ENCODE peak calls at places on chromosomes 1 and 21, in ten cellular contexts. One of them, this sample, is unnamed.

GRCh38 chr1:36982708-36983107 is 51.6 kb downstream of the GRIK3 start:
- DNase-seq in HS-27A: no peak
- DNase-seq in left colon: no peak
- DNase-seq in adipocyte: no peak
- DNase-seq in kidney glomerular epithelial cell: no peak
- DNase-seq in RPMI8226: peak; percentile 38
- DNase-seq in B cell: no peak
- DNase-seq in H54: no peak
- DNase-seq in fibroblast of lung: no peak
- DNase-seq in activated T-cell treated with anti-CD3 and anti-CD28 coated beads, Interleukin-2, amount 50 U/mL, for 1 hour: no peak
- DNase-seq in this sample: no peak

GRCh38 chr21:45894107-45894810 is 87.3 kb upstream of the COL6A1 start:
- DNase-seq in HS-27A: no peak
- DNase-seq in H54: peak; percentile 83
- DNase-seq in left colon: peak; percentile 41
- DNase-seq in fibroblast of lung: peak; percentile 81
- DNase-seq in kidney glomerular epithelial cell: no peak
- DNase-seq in RPMI8226: no peak
- DNase-seq in adipocyte: peak; percentile 77
- DNase-seq in B cell: no peak
- DNase-seq in activated T-cell treated with anti-CD3 and anti-CD28 coated beads, Interleukin-2, amount 50 U/mL, for 1 hour: no peak
- DNase-seq in this sample: no peak

GRCh38 chr1:68590473-68590872 is 93.6 kb upstream of the DEPDC1 start:
- DNase-seq in activated T-cell treated with anti-CD3 and anti-CD28 coated beads, Interleukin-2, amount 50 U/mL, for 1 hour: no peak
- DNase-seq in RPMI8226: no peak
- DNase-seq in B cell: no peak
- DNase-seq in HS-27A: no peak
- DNase-seq in left colon: no peak
- DNase-seq in fibroblast of lung: no peak
- DNase-seq in H54: no peak
- DNase-seq in adipocyte: no peak
- DNase-seq in kidney glomerular epithelial cell: no peak
- DNase-seq in this sample: no peak

GRCh38 chr1:46526013-46526688 is 25.3 kb downstream of the KNCN start:
- DNase-seq in fibroblast of lung: no peak
- DNase-seq in adipocyte: no peak
- DNase-seq in activated T-cell treated with anti-CD3 and anti-CD28 coated beads, Interleukin-2, amount 50 U/mL, for 1 hour: no peak
- DNase-seq in kidney glomerular epithelial cell: no peak
- DNase-seq in HS-27A: no peak
- DNase-seq in RPMI8226: no peak
- DNase-seq in B cell: no peak
- DNase-seq in left colon: no peak
- DNase-seq in H54: no peak
- DNase-seq in this sample: no peak

GRCh38 chr1:66542811-66543767 is 9.1 kb downstream of the SGIP1 start:
- DNase-seq in adipocyte: peak; percentile 60
- DNase-seq in H54: no peak
- DNase-seq in HS-27A: peak; percentile 69
- DNase-seq in activated T-cell treated with anti-CD3 and anti-CD28 coated beads, Interleukin-2, amount 50 U/mL, for 1 hour: no peak
- DNase-seq in kidney glomerular epithelial cell: peak; percentile 36
- DNase-seq in fibroblast of lung: peak; percentile 90
- DNase-seq in left colon: peak; percentile 84
- DNase-seq in RPMI8226: peak; percentile 59
- DNase-seq in B cell: no peak
- DNase-seq in this sample: no peak

GRCh38 chr1:246332078-246332477 is 175.0 kb downstream of the SMYD3 start:
- DNase-seq in B cell: no peak
- DNase-seq in kidney glomerular epithelial cell: no peak
- DNase-seq in fibroblast of lung: no peak
- DNase-seq in activated T-cell treated with anti-CD3 and anti-CD28 coated beads, Interleukin-2, amount 50 U/mL, for 1 hour: no peak
- DNase-seq in adipocyte: no peak
- DNase-seq in HS-27A: no peak
- DNase-seq in H54: no peak
- DNase-seq in RPMI8226: no peak
- DNase-seq in left colon: no peak
- DNase-seq in this sample: no peak

GRCh38 chr1:208134491-208134890 is 109.7 kb downstream of the PLXNA2 start:
- DNase-seq in RPMI8226: no peak
- DNase-seq in left colon: no peak
- DNase-seq in adipocyte: peak; percentile 17
- DNase-seq in HS-27A: no peak
- DNase-seq in B cell: no peak
- DNase-seq in H54: no peak
- DNase-seq in kidney glomerular epithelial cell: no peak
- DNase-seq in activated T-cell treated with anti-CD3 and anti-CD28 coated beads, Interleukin-2, amount 50 U/mL, for 1 hour: no peak
- DNase-seq in fibroblast of lung: no peak
- DNase-seq in this sample: no peak

GRCh38 chr1:27727126-27727525 is 1.4 kb downstream of the FAM76A start:
- DNase-seq in HS-27A: no peak
- DNase-seq in B cell: no peak
- DNase-seq in kidney glomerular epithelial cell: no peak
- DNase-seq in activated T-cell treated with anti-CD3 and anti-CD28 coated beads, Interleukin-2, amount 50 U/mL, for 1 hour: no peak
- DNase-seq in RPMI8226: no peak
- DNase-seq in left colon: no peak
- DNase-seq in H54: no peak
- DNase-seq in adipocyte: peak; percentile 56
- DNase-seq in fibroblast of lung: peak; percentile 36
- DNase-seq in this sample: no peak

GRCh38 chr1:1578371-1578940 is 3.8 kb upstream of the SSU72 start:
- DNase-seq in fibroblast of lung: no peak
- DNase-seq in HS-27A: no peak
- DNase-seq in RPMI8226: peak; percentile 74
- DNase-seq in B cell: no peak
- DNase-seq in activated T-cell treated with anti-CD3 and anti-CD28 coated beads, Interleukin-2, amount 50 U/mL, for 1 hour: no peak
- DNase-seq in kidney glomerular epithelial cell: no peak
- DNase-seq in adipocyte: no peak
- DNase-seq in left colon: no peak
- DNase-seq in H54: no peak
- DNase-seq in this sample: no peak

GRCh38 chr1:163231385-163231784 is 28.7 kb upstream of the RGS5 start:
- DNase-seq in left colon: no peak
- DNase-seq in adipocyte: peak; percentile 74
- DNase-seq in RPMI8226: no peak
- DNase-seq in H54: no peak
- DNase-seq in B cell: no peak
- DNase-seq in fibroblast of lung: peak; percentile 77
- DNase-seq in HS-27A: peak; percentile 8
- DNase-seq in activated T-cell treated with anti-CD3 and anti-CD28 coated beads, Interleukin-2, amount 50 U/mL, for 1 hour: no peak
- DNase-seq in kidney glomerular epithelial cell: peak; percentile 78
- DNase-seq in this sample: no peak

GRCh38 chr1:26020390-26020789 is 1.2 kb upstream of the EXTL1 start:
- DNase-seq in B cell: no peak
- DNase-seq in H54: no peak
- DNase-seq in HS-27A: no peak
- DNase-seq in left colon: no peak
- DNase-seq in adipocyte: peak; percentile 66
- DNase-seq in kidney glomerular epithelial cell: peak; percentile 43
- DNase-seq in activated T-cell treated with anti-CD3 and anti-CD28 coated beads, Interleukin-2, amount 50 U/mL, for 1 hour: no peak
- DNase-seq in RPMI8226: no peak
- DNase-seq in fibroblast of lung: peak; percentile 90
- DNase-seq in this sample: no peak

GRCh38 chr1:177912991-177913390 is 56.9 kb downstream of the SEC16B start:
- DNase-seq in fibroblast of lung: peak; percentile 11
- DNase-seq in left colon: peak; percentile 71
- DNase-seq in kidney glomerular epithelial cell: no peak
- DNase-seq in adipocyte: no peak
- DNase-seq in HS-27A: no peak
- DNase-seq in activated T-cell treated with anti-CD3 and anti-CD28 coated beads, Interleukin-2, amount 50 U/mL, for 1 hour: no peak
- DNase-seq in RPMI8226: no peak
- DNase-seq in H54: no peak
- DNase-seq in B cell: no peak
- DNase-seq in this sample: no peak

GRCh38 chr1:156624814-156625435 is 5.7 kb downstream of the HAPLN2 start:
- DNase-seq in RPMI8226: no peak
- DNase-seq in B cell: peak; percentile 48
- DNase-seq in left colon: no peak
- DNase-seq in kidney glomerular epithelial cell: no peak
- DNase-seq in adipocyte: no peak
- DNase-seq in H54: no peak
- DNase-seq in activated T-cell treated with anti-CD3 and anti-CD28 coated beads, Interleukin-2, amount 50 U/mL, for 1 hour: peak; percentile 40
- DNase-seq in fibroblast of lung: no peak
- DNase-seq in HS-27A: no peak
- DNase-seq in this sample: no peak

GRCh38 chr1:183887826-183888819 is 83.2 kb downstream of the RGL1 start:
- DNase-seq in left colon: no peak
- DNase-seq in H54: no peak
- DNase-seq in RPMI8226: no peak
- DNase-seq in adipocyte: no peak
- DNase-seq in activated T-cell treated with anti-CD3 and anti-CD28 coated beads, Interleukin-2, amount 50 U/mL, for 1 hour: no peak
- DNase-seq in HS-27A: no peak
- DNase-seq in fibroblast of lung: peak; percentile 86
- DNase-seq in B cell: no peak
- DNase-seq in kidney glomerular epithelial cell: no peak
- DNase-seq in this sample: no peak

GRCh38 chr1:173267453-173267945 is 60.4 kb upstream of the TNFSF4 start:
- DNase-seq in kidney glomerular epithelial cell: peak; percentile 46
- DNase-seq in activated T-cell treated with anti-CD3 and anti-CD28 coated beads, Interleukin-2, amount 50 U/mL, for 1 hour: no peak
- DNase-seq in B cell: no peak
- DNase-seq in H54: no peak
- DNase-seq in adipocyte: peak; percentile 15
- DNase-seq in left colon: no peak
- DNase-seq in fibroblast of lung: peak; percentile 98
- DNase-seq in HS-27A: no peak
- DNase-seq in RPMI8226: no peak
- DNase-seq in this sample: no peak

GRCh38 chr21:33801424-33802405 is 113.9 kb downstream of the ATP5PO start:
- DNase-seq in left colon: no peak
- DNase-seq in kidney glomerular epithelial cell: no peak
- DNase-seq in RPMI8226: no peak
- DNase-seq in B cell: no peak
- DNase-seq in fibroblast of lung: peak; percentile 63
- DNase-seq in HS-27A: no peak
- DNase-seq in H54: peak; percentile 69
- DNase-seq in activated T-cell treated with anti-CD3 and anti-CD28 coated beads, Interleukin-2, amount 50 U/mL, for 1 hour: no peak
- DNase-seq in adipocyte: peak; percentile 75
- DNase-seq in this sample: no peak

GRCh38 chr1:14742181-14742980 is 143.9 kb downstream of the KAZN start:
- DNase-seq in fibroblast of lung: peak; percentile 99
- DNase-seq in adipocyte: peak; percentile 94
- DNase-seq in H54: peak; percentile 44
- DNase-seq in kidney glomerular epithelial cell: peak; percentile 98
- DNase-seq in HS-27A: peak; percentile 80
- DNase-seq in activated T-cell treated with anti-CD3 and anti-CD28 coated beads, Interleukin-2, amount 50 U/mL, for 1 hour: no peak
- DNase-seq in B cell: no peak
- DNase-seq in left colon: no peak
- DNase-seq in RPMI8226: no peak
- DNase-seq in this sample: no peak

GRCh38 chr1:109994654-109995053 is 10.1 kb downstream of the AHCYL1 start:
- DNase-seq in kidney glomerular epithelial cell: no peak
- DNase-seq in H54: no peak
- DNase-seq in left colon: no peak
- DNase-seq in adipocyte: no peak
- DNase-seq in fibroblast of lung: no peak
- DNase-seq in HS-27A: no peak
- DNase-seq in activated T-cell treated with anti-CD3 and anti-CD28 coated beads, Interleukin-2, amount 50 U/mL, for 1 hour: no peak
- DNase-seq in B cell: no peak
- DNase-seq in RPMI8226: no peak
- DNase-seq in this sample: no peak

GRCh38 chr1:41496080-41497055 is 11.9 kb upstream of the EDN2 start:
- DNase-seq in H54: peak; percentile 82
- DNase-seq in left colon: peak; percentile 84
- DNase-seq in kidney glomerular epithelial cell: peak; percentile 66
- DNase-seq in fibroblast of lung: peak; percentile 88
- DNase-seq in activated T-cell treated with anti-CD3 and anti-CD28 coated beads, Interleukin-2, amount 50 U/mL, for 1 hour: no peak
- DNase-seq in adipocyte: peak; percentile 97
- DNase-seq in HS-27A: peak; percentile 83
- DNase-seq in RPMI8226: peak; percentile 90
- DNase-seq in B cell: no peak
- DNase-seq in this sample: peak; percentile 87

GRCh38 chr1:68516066-68516465 is 19.2 kb upstream of the DEPDC1 start:
- DNase-seq in kidney glomerular epithelial cell: no peak
- DNase-seq in activated T-cell treated with anti-CD3 and anti-CD28 coated beads, Interleukin-2, amount 50 U/mL, for 1 hour: no peak
- DNase-seq in left colon: no peak
- DNase-seq in fibroblast of lung: no peak
- DNase-seq in RPMI8226: no peak
- DNase-seq in adipocyte: peak; percentile 28
- DNase-seq in H54: no peak
- DNase-seq in B cell: no peak
- DNase-seq in HS-27A: no peak
- DNase-seq in this sample: no peak

GRCh38 chr1:41371630-41372599 is 10.7 kb downstream of the FOXO6 start:
- DNase-seq in H54: no peak
- DNase-seq in activated T-cell treated with anti-CD3 and anti-CD28 coated beads, Interleukin-2, amount 50 U/mL, for 1 hour: no peak
- DNase-seq in RPMI8226: peak; percentile 95
- DNase-seq in kidney glomerular epithelial cell: no peak
- DNase-seq in fibroblast of lung: no peak
- DNase-seq in left colon: no peak
- DNase-seq in B cell: no peak
- DNase-seq in HS-27A: no peak
- DNase-seq in adipocyte: peak; percentile 39
- DNase-seq in this sample: no peak

GRCh38 chr21:42208801-42209490 is 10.0 kb upstream of the ABCG1 start:
- DNase-seq in adipocyte: no peak
- DNase-seq in B cell: no peak
- DNase-seq in H54: no peak
- DNase-seq in HS-27A: no peak
- DNase-seq in activated T-cell treated with anti-CD3 and anti-CD28 coated beads, Interleukin-2, amount 50 U/mL, for 1 hour: no peak
- DNase-seq in RPMI8226: no peak
- DNase-seq in kidney glomerular epithelial cell: no peak
- DNase-seq in left colon: no peak
- DNase-seq in fibroblast of lung: no peak
- DNase-seq in this sample: no peak

This sample was measured in GM13976.